ENCODE peak calls at places on chromosome 3, in four cellular contexts. S is AG04450, K is Peyer's patch, Z is foreskin fibroblast. N is an unnamed sample.
A peak's percentile ranks its signal among the peaks of the same experiment; 100 is the strongest.

GRCh38 chr3:169179193-169180122 is 484.1 kb downstream of the MECOM start:
- DNase-seq in S (no peak), K (no peak), Z (no peak), N (no peak)

GRCh38 chr3:148500791-148501360 is 196.8 kb upstream of the AGTR1 start:
- DNase-seq in S (no peak), K (no peak), Z (no peak), N (no peak)

GRCh38 chr3:9666704-9667445 is 17.6 kb downstream of the MTMR14 start:
- DNase-seq in S (no peak), K (no peak), Z (no peak), N (no peak)

GRCh38 chr3:51099794-51100542 is 285.1 kb upstream of the MANF start:
- DNase-seq in S (peak; percentile 18), K (no peak), Z (peak; percentile 20), N (no peak)

GRCh38 chr3:123595396-123595795 is 10.5 kb upstream of the HACD2 start:
- DNase-seq in S (no peak), K (no peak), Z (no peak), N (no peak)

GRCh38 chr3:124478834-124479233 is 251.4 kb upstream of the UMPS start:
- DNase-seq in S (no peak), K (no peak), Z (no peak), N (no peak)

GRCh38 chr3:40043444-40043755 is 234.0 kb downstream of the MYRIP start:
- DNase-seq in S (no peak), K (no peak), Z (peak; percentile 85), N (no peak)

GRCh38 chr3:172546105-172546504 is 22.9 kb upstream of the TNFSF10 start:
- DNase-seq in S (no peak), K (no peak), Z (no peak), N (no peak)

GRCh38 chr3:132661120-132661519 is 991 bp downstream of the UBA5 start:
- DNase-seq in S (no peak), K (no peak), Z (no peak), N (no peak)

GRCh38 chr3:48268381-48268935 is 27.6 kb downstream of the ZNF589 start:
- DNase-seq in S (no peak), K (peak; percentile 54), Z (no peak), N (no peak)

GRCh38 chr3:140436421-140436820 is 241.4 kb upstream of the TRIM42 start:
- DNase-seq in S (no peak), K (no peak), Z (no peak), N (no peak)

GRCh38 chr3:194134757-194135515 is 1.0 kb upstream of the HES1 start:
- DNase-seq in S (peak; percentile 85), K (peak; percentile 81), Z (peak; percentile 93), N (peak; percentile 82)

GRCh38 chr3:128060473-128061381 is 8.5 kb downstream of the SEC61A1 start:
- DNase-seq in S (peak; percentile 95), K (no peak), Z (peak; percentile 94), N (no peak)

GRCh38 chr3:140187028-140187427 is 252.0 kb downstream of the CLSTN2 start:
- DNase-seq in S (no peak), K (no peak), Z (no peak), N (no peak)

GRCh38 chr3:18716821-18717220 is 291.7 kb upstream of the SATB1 start:
- DNase-seq in S (no peak), K (no peak), Z (no peak), N (no peak)

DNA sequence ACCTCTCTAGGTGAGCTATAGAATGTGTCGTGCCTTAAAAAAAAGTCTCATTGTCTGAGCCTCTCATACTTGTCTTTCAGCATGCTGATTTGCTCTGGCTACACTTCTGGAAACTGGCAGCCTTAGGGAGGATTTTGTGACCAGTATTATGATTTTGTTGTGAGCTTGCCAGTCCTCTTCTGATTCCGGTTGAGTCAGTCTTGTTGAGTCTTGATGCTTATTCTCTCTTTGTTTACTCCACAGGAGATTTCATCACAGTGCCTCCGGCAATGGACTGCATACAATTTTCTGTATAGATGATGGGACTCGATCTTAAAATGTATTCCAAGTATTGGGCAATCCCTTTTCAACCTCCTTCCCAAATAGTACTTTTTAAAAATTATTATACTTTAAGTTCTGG is 234.8 kb upstream of the KBTBD8 start:
- DNase-seq in S (peak; percentile 69), K (no peak), Z (peak; percentile 91), N (no peak)
- TF ChIP-seq CTCF in S (no peak), K (no peak), Z (no peak), N (no peak)

DNA sequence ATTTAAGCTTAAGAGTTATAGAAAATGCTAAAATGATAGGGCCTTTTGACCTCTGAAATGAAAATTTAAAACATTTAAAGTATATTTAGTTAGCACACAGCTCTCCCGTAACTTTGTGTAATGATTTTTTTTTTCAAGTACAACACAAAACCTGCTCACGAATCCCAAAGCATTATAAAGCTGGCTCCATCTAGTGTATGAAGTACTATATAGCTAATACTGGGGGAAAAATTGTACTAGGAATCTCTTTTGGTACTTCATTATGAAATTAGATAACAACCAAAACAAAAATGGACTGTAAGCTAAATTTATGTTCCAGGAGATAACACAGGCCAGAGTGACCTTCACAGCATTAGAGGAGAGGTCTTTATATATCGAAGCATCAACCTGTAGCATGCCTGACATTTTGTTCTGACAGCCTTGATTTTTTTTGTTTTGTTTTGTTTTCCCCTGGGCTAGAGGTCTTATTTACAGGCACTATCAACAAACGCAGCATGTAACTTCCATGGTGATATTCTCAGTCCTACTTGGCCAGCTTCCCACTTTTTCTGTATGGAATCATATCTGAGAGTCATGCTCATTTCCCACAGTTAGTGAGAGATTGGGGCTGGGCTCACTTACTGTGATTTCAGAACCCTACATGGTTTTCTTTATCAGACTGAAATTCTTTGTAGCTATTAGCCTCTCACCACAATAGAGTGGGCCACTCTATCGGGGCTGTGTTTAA is 116.3 kb downstream of the MITF start:
- DNase-seq in S (no peak), K (no peak), Z (no peak), N (no peak)
- TF ChIP-seq CTCF in S (peak; percentile 70), K (no peak), Z (peak; percentile 49), N (no peak)

DNA sequence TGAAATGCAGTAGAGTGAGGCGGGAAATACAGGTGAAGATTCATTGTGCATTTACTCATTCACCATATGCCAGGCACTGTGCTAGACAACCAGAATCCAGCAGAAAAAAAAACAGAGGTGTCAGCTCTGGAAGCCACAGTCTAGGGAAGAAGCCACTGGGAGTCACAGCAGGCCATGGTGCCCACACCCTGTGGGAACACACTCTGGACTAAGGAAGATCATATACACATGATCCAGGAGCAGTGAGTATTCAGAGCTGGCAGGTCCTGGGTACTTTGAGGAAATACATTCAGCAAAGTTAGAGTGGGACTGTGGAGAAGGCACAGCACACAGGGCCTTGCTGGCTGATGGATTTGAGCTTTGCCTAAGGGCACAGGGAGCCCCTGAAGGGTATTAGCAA is 14.8 kb downstream of the FAM240A start:
- DNase-seq in S (no peak), K (no peak), Z (no peak), N (no peak)
- TF ChIP-seq CTCF in S (no peak), K (no peak), Z (no peak), N (no peak)

GRCh38 chr3:151130437-151130836 is 45.0 kb downstream of the MED12L start:
- DNase-seq in S (no peak), K (no peak), Z (no peak), N (no peak)

DNA sequence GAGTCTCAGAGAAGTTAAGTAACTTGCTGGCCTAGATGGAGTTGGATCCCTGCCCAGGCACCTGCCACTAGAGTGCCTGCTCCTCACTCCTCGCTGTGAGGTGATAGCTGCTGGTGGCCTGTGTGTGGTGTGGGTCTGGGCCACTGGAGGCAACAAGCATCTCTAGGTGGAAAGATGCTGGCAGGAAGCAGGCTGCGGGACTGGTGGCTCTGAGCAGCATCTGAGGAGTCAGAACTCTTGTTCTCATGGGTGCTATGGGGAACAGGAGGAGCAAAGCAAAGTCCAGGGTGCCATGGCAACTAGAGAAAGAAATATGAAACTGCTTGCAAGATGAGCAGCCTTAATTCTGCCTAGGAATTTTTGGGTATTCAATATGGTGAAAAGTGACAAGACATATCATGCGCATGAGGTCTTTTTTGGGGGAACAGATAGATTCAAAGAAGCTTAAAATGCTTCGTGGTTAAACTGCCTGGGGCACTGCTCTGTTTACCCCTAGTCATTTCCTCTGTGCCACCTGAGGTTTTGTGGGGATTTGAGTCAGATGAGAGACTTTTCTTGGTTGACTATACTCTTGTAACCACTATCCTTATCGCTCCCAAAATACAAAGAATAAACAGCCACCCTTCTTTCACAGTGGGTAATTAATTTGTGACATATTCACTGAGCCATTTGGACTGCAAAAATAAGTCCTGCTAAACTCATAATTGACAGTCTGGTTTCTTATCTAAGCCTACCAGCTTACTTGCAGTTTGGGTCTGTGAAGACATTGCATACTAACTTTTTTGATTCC is 50.3 kb downstream of the MED12L start:
- DNase-seq in S (no peak), K (no peak), Z (no peak), N (no peak)
- TF ChIP-seq CTCF in S (no peak), K (no peak), Z (no peak), N (no peak)

GRCh38 chr3:159839561-159840379 is 148.9 kb upstream of the IL12A start:
- DNase-seq in S (no peak), K (no peak), Z (no peak), N (no peak)
- TF ChIP-seq CTCF in S (no peak), K (no peak), Z (no peak), N (no peak)

GRCh38 chr3:26484140-26484539 is 138.4 kb upstream of the LRRC3B start:
- DNase-seq in S (no peak), K (no peak), Z (no peak), N (no peak)
- TF ChIP-seq CTCF in S (no peak), K (no peak), Z (no peak), N (no peak)

GRCh38 chr3:32820430-32820829 is 2.6 kb downstream of the TRIM71 start:
- DNase-seq in S (no peak), K (no peak), Z (no peak), N (no peak)

GRCh38 chr3:32822609-32823498 is 5.1 kb downstream of the TRIM71 start:
- DNase-seq in S (no peak), K (no peak), Z (no peak), N (no peak)

GRCh38 chr3:32820971-32821685 is 3.3 kb downstream of the TRIM71 start:
- DNase-seq in S (no peak), K (no peak), Z (no peak), N (no peak)

GRCh38 chr3:32819581-32820348 is 2.0 kb downstream of the TRIM71 start:
- DNase-seq in S (no peak), K (no peak), Z (no peak), N (no peak)

DNA sequence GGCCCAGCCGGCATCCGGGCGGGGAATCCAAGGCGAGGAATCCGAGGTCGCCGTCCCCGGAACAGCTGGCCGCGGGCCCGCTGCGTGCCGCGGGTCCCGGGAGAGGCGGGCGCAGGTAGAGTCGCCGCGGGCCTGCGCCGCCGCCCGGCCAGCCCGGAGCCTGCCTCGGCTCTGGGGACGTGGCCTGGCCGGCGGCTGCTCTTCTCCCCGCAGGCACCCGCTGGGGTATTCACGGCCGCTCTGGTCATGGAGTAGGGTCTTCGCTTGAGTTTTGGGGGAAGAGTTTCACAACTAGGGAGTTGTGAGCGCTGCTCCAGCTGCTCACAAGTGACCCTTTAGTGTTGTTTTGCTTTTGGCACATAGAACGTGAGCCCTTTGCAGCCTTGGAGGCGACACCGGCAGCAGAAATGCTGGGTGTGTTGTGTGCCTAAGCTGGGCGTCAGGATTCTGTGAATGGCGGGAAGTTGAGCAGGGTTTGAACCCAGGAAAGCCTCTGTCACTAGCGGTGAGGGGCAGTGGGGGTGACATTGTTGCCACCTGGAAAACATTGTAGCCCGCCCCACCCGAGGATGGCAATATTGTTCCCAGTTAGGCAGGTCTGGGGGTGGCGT is 4.0 kb downstream of the TRIM71 start:
- DNase-seq in S (no peak), K (no peak), Z (no peak), N (no peak)
- TF ChIP-seq CTCF in S (no peak), K (no peak), Z (no peak), N (no peak)

GRCh38 chr3:136818191-136818850 is 605 bp upstream of the SLC35G2 start:
- DNase-seq in S (peak; percentile 59), K (peak; percentile 18), Z (peak; percentile 82), N (no peak)
- TF ChIP-seq CTCF in S (no peak), K (no peak), Z (peak; percentile 6), N (no peak)